ENCODE peak calls at places on chromosome 19, in four cellular contexts. I is H1, P is IMR-90, J is H9. R is an unnamed sample.

GRCh38 chr19:3525052-3525451 is 13.9 kb upstream of the TEKTIP1 start:
- DNase-seq in I (no peak), P (no peak), J (no peak), R (no peak)

GRCh38 chr19:46442808-46443450 is 14.2 kb upstream of the PNMA8C start:
- DNase-seq in I (no peak), P (peak), J (no peak), R (no peak)

GRCh38 chr19:53775524-53775923 is 48.6 kb downstream of the NLRP12 start:
- DNase-seq in I (no peak), P (no peak), J (no peak), R (no peak)

GRCh38 chr19:52638601-52639000 is 446 bp upstream of the ZNF83 start:
- DNase-seq in I (no peak), P (peak), J (no peak), R (peak)

GRCh38 chr19:35742121-35742724 is at the start of gene IGFLR1:
- DNase-seq in I (no peak), P (no peak), J (no peak), R (no peak)

GRCh38 chr19:7877249-7877836 is 3.2 kb upstream of the PRR36 start:
- DNase-seq in I (no peak), P (no peak), J (no peak), R (no peak)

GRCh38 chr19:53045536-53045935 is 996 bp downstream of the ERVV-2 start:
- DNase-seq in I (no peak), P (no peak), J (no peak), R (no peak)

GRCh38 chr19:49362926-49363264 is 679 bp upstream of the TEAD2 start:
- DNase-seq in I (no peak), P (peak), J (no peak), R (no peak)

GRCh38 chr19:35673121-35673804 is 6.9 kb downstream of the UPK1A start:
- DNase-seq in I (peak), P (peak), J (peak), R (peak)

GRCh38 chr19:35347171-35347929 is at the start of gene FFAR1:
- DNase-seq in I (peak), P (no peak), J (peak), R (no peak)

GRCh38 chr19:46745521-46746280 is at the start of gene FKRP:
- DNase-seq in I (no peak), P (no peak), J (no peak), R (no peak)

GRCh38 chr19:46489445-46490272 is 6.0 kb downstream of the PNMA8B start:
- DNase-seq in I (peak), P (peak), J (no peak), R (peak)

GRCh38 chr19:50357178-50358100 is 8.0 kb downstream of the NAPSA start:
- DNase-seq in I (peak), P (peak), J (peak), R (peak)

GRCh38 chr19:10333758-10334339 is 520 bp upstream of the RAVER1 start:
- DNase-seq in I (peak), P (no peak), J (no peak), R (no peak)

GRCh38 chr19:39032164-39032918 is at the start of gene FBXO27:
- DNase-seq in I (peak), P (no peak), J (peak), R (peak)

DNA sequence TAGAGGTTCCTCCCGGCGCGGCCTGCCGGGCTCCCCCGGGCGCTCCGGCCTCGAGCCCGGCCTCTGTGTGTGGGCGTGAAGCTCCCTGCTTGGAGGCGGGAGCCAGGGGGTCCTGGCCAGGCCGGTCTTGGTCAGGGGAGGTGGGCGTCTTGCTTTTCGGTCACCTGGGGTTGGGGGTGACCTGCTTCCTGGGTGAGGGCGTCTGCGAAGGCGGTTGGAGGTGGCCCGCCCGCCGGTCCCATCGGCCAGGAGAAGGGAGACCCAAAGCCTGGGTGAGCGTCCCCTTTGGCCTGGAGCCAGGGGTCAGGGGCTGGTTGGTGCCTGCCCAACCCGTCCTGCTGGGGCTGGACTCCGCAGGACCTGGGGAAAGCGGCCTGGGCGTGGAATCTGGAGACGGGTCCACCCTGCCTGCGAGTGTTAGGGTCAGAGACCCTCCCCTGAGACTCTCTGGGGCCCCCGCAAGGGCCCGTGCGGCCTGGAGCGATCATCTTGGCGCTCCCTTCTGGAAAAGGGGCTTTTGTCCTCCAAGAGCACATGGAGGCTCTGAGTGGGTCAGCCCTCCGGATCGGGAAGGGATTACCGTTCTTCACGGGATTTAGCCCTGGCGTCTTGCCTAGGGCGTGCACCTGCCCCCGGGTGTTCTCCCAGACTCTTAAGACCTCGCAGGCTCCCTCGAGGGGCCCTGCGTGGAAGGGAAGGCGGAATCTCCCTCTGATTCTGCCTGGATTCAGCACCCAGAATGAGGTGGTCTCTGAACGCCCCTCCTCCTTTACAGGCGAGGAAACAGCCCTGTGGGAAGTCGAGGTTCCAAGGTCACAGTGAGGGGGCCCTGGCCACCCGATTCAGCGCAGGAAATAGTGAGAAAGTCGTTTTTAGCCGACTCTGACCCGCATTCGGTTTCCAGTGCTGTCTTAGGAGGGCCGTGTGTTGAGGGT is 762 bp downstream of the BSG start:
- DNase-seq in I (no peak), P (peak), J (peak), R (peak)
- H2BK15ac ChIP-seq in I (no peak), P (no peak), J (no peak), R (no peak)

GRCh38 chr19:43126720-43127119 is 44.2 kb upstream of the PSG2 start:
- DNase-seq in I (no peak), P (no peak), J (no peak), R (no peak)
- H2BK15ac ChIP-seq in I (no peak), P (peak), J (no peak), R (no peak)

GRCh38 chr19:14381689-14382474 is 638 bp downstream of the ADGRE5 start:
- DNase-seq in I (no peak), P (peak), J (no peak), R (peak)
- H2BK15ac ChIP-seq in I (no peak), P (peak), J (no peak), R (no peak)

GRCh38 chr19:2099054-2099501 is 2.4 kb downstream of the IZUMO4 start:
- DNase-seq in I (no peak), P (no peak), J (no peak), R (no peak)

GRCh38 chr19:2097330-2098327 is 914 bp downstream of the IZUMO4 start:
- DNase-seq in I (peak), P (no peak), J (no peak), R (no peak)

GRCh38 chr19:2099937-2100718 is 3.4 kb downstream of the IZUMO4 start:
- DNase-seq in I (no peak), P (no peak), J (no peak), R (no peak)

GRCh38 chr19:2095338-2095938 is 688 bp downstream of the MOB3A start:
- DNase-seq in I (no peak), P (no peak), J (no peak), R (no peak)

DNA sequence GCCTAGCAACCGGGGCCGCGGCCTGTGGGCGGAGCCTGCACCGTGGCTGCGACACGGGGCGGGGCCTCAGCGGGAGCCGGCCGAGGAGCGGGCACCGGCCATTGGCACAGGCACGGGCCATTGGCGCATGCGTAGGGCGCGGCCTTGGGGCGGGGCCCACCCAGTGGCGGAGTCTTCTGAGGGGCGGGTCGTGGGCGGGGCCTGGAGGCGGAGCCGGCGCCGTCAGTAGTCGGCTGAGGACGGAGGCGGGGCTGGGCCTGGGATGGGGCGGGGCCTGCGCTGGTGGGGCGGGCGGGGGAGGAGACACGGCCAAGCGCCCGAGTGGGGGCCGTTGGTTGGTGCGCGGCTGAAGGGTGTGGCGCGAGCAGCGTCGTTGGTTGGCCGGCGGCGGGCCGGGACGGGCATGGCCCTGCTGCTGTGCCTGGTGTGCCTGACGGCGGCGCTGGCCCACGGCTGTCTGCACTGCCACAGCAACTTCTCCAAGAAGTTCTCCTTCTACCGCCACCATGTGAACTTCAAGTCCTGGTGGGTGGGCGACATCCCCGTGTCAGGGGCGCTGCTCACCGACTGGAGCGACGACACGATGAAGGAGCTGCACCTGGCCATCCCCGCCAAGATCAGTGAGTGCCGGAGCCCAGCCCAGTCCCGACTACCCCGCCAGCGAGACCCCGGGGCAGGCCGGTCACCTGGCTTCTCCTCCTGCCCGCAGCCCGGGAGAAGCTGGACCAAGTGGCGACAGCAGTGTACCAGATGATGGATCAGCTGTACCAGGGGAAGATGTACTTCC is at the start of gene IZUMO4:
- DNase-seq in I (peak), P (peak), J (peak), R (peak)
- H2BK15ac ChIP-seq in I (no peak), P (peak), J (no peak), R (no peak)